ENCODE peak calls at places on chromosomes 6 and 20, in eight cellular contexts. J is esophagus muscularis mucosa, P is adrenal gland, F is uterus, X is transverse colon, H is esophagus squamous epithelium, Y is Peyer's patch, K is IMR-90. V is an unnamed sample. For H3K9me3, the result is how much of the 10 kb centered on the place peaks cover.

GRCh38 chr6:157531986-157532365 is 151.0 kb downstream of the ZDHHC14 start:
- DNase-seq in J (no peak), P (no peak), F (no peak), X (no peak), H (no peak), Y (peak), K (no peak), V (no peak)

GRCh38 chr6:31729979-31730630 is 1.0 kb upstream of the DDAH2 start:
- DNase-seq in J (peak), P (peak), F (peak), X (peak), H (no peak), Y (peak), K (peak), V (peak)

GRCh38 chr6:106553440-106553839 is 75.9 kb downstream of the RTN4IP1 start:
- DNase-seq in J (no peak), P (no peak), F (no peak), X (no peak), H (no peak), Y (no peak), K (no peak), V (no peak)

GRCh38 chr20:15767636-15768369 is 805.4 kb downstream of the KIF16B start:
- DNase-seq in J (no peak), P (no peak), F (no peak), X (no peak), H (no peak), Y (no peak), K (no peak), V (no peak)

GRCh38 chr6:684831-685636 is 7.9 kb downstream of the EXOC2 start:
- DNase-seq in J (no peak), P (no peak), F (no peak), X (no peak), H (no peak), Y (no peak), K (peak), V (no peak)

GRCh38 chr20:61654726-61655125 is 402.7 kb downstream of the CDH4 start:
- DNase-seq in J (no peak), P (no peak), F (no peak), X (no peak), H (no peak), Y (no peak), K (no peak), V (no peak)

GRCh38 chr20:41148956-41149355 is 11.6 kb downstream of the PLCG1 start:
- DNase-seq in J (no peak), P (no peak), F (no peak), X (no peak), H (no peak), Y (no peak), K (no peak), V (no peak)

GRCh38 chr6:43033874-43034273 is 12.5 kb downstream of the RRP36 start:
- DNase-seq in J (no peak), P (no peak), F (no peak), X (no peak), H (no peak), Y (no peak), K (no peak), V (no peak)

GRCh38 chr6:106163966-106164877 is 78.1 kb downstream of the PRDM1 start:
- DNase-seq in J (peak), P (peak), F (peak), X (peak), H (no peak), Y (peak), K (peak), V (peak)

GRCh38 chr6:90669846-90670245 is 83.0 kb upstream of the MAP3K7 start:
- DNase-seq in J (no peak), P (no peak), F (no peak), X (no peak), H (no peak), Y (no peak), K (no peak), V (no peak)

GRCh38 chr6:143505537-143505936 is 6.0 kb downstream of the FUCA2 start:
- DNase-seq in J (no peak), P (no peak), F (no peak), X (no peak), H (no peak), Y (no peak), K (no peak), V (no peak)

GRCh38 chr6:157236040-157236725 is 87.1 kb downstream of the TMEM242 start:
- DNase-seq in J (no peak), P (no peak), F (no peak), X (no peak), H (no peak), Y (peak), K (no peak), V (no peak)

GRCh38 chr6:44111434-44112417 is 15.5 kb downstream of the MRPL14 start:
- DNase-seq in J (no peak), P (no peak), F (no peak), X (no peak), H (no peak), Y (peak), K (no peak), V (no peak)

GRCh38 chr6:47111685-47112084 is 69.6 kb upstream of the ADGRF1 start:
- DNase-seq in J (no peak), P (no peak), F (no peak), X (peak), H (no peak), Y (peak), K (peak), V (no peak)

GRCh38 chr6:10759312-10759839 is 11.8 kb downstream of the TMEM14B start:
- DNase-seq in J (no peak), P (no peak), F (no peak), X (no peak), H (no peak), Y (no peak), K (peak), V (no peak)

GRCh38 chr6:8539446-8539845 is 104.1 kb upstream of the SLC35B3 start:
- DNase-seq in J (no peak), P (no peak), F (no peak), X (no peak), H (no peak), Y (no peak), K (no peak), V (no peak)

GRCh38 chr20:46801003-46801702 is 91.7 kb downstream of the SLC2A10 start:
- DNase-seq in J (no peak), P (no peak), F (no peak), X (no peak), H (no peak), Y (no peak), K (no peak), V (no peak)

GRCh38 chr6:111982681-111983080 is 71.2 kb upstream of the CCN6 start:
- DNase-seq in J (no peak), P (no peak), F (no peak), X (no peak), H (no peak), Y (no peak), K (no peak), V (no peak)

GRCh38 chr6:25105070-25105925 is 169.5 kb upstream of the RIPOR2 start:
- DNase-seq in J (no peak), P (no peak), F (no peak), X (no peak), H (no peak), Y (no peak), K (peak), V (no peak)
- H3K27ac ChIP-seq in J (no peak), P (peak), F (peak), X (no peak), H (peak), Y (no peak), K (no peak), V (no peak)

DNA sequence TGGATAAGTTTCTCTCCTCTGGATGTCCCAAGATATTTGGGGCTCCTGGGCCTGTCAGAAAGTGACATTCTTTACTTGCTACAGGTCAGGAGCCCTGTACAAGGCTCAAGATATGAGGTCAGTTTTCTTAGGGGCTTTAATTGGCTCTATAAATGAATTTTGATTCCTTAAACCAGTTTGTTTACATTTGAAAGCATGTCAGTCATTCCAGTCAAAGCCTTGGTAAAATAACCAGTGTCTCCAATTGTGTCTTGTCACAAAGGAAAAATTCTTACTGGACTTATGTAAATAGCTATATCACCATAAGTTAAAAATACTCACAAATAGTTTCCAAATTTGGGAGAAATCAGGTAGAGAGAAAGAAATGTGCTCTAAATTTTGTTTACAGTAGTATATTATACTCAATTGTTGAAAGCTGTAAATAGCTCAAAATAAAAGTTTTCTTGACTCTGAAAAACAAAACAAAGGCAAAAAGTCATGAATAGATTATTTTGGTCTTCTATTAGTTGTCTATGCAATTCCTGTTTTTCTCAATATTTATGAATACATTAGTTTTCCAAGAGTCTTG is 22.9 kb downstream of the RNF182 start:
- DNase-seq in J (no peak), P (no peak), F (no peak), X (no peak), H (no peak), Y (no peak), K (no peak), V (no peak)
- H3K9me3 ChIP-seq in J (under half), P (under half), F (under half), X (under half), H (under half), Y (under half), K (under half), V (under half)

DNA sequence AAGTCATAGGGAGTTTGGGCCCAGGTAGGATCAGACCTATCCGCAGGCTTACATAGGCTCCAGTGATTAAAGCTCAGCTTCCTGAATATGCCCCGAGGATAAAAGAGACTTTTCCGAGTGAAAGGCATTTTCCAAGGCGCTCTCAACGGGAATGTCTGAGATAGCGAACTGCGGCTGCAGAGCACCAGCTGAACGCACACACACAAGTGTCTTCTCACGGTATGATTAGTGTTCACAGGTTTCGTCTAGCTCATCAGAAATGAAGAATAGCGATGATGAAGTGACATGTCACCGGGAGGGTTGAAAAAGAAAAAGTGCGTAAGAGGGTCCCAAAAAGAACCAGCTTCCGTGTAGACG is 639 bp upstream of the CARMIL1 start:
- DNase-seq in J (no peak), P (no peak), F (no peak), X (no peak), H (no peak), Y (no peak), K (no peak), V (no peak)
- H3K27ac ChIP-seq in J (peak), P (peak), F (peak), X (peak), H (peak), Y (peak), K (no peak), V (no peak)

DNA sequence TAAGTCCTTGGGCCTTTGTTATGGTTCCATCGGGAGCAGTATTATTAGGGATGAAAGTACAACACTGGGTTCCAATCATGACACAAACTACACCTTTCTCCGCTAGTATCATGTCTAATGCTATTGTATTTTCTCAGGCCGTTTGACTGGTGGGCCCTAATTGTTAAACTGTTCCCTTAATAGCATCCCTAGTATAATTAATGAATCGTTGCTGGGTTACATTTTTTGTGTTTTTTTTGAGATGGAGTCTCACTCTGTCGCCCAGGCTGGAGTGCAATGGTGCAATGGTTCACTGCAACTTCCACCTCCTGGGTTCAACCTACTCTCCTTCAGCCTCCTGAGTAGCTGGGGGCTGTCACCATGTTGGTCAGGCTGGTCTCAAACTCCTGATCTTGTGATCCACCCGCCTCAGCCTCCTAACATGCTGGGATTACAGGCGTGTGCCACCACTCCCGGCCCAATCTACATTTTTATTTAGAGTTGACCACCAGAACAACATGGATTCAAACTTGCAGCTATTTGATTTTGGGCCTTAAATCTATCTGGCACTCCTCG is 4.1 kb upstream of the ZNFX1 start:
- DNase-seq in J (no peak), P (no peak), F (no peak), X (no peak), H (no peak), Y (no peak), K (no peak), V (no peak)
- H3K9me3 ChIP-seq in J (under half), P (under half), F (under half), X (under half), H (under half), Y (under half), K (under half), V (under half)

GRCh38 chr6:52423448-52423847 is 3.3 kb downstream of the EFHC1 start:
- DNase-seq in J (no peak), P (no peak), F (no peak), X (no peak), H (no peak), Y (no peak), K (no peak), V (no peak)
- H3K27ac ChIP-seq in J (no peak), P (no peak), F (peak), X (peak), H (peak), Y (no peak), K (peak), V (peak)

GRCh38 chr6:28188111-28188979 is 36.7 kb upstream of the ZSCAN9 start:
- DNase-seq in J (no peak), P (no peak), F (no peak), X (no peak), H (no peak), Y (no peak), K (no peak), V (no peak)
- H3K9me3 ChIP-seq in J (under half), P (under half), F (under half), X (half or more), H (under half), Y (under half), K (under half), V (under half)

DNA sequence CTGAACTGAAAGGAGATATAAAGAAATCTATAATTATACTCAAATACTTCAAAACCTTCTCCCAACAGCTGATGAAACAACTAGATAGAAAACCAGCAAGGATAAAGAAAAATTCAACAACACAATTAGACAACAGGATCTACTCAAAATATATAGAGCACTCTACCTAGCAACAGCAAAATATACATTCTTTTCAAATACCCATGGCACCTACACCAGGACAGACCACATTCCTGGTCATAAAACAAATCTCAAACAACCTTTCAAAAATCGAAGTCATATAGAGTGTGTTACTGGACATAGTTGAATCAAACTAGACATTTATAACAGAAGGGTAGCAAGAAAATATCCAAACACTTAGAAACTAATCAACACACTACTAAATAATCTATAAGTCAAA is 43.2 kb downstream of the RNF24 start:
- DNase-seq in J (no peak), P (no peak), F (no peak), X (no peak), H (no peak), Y (no peak), K (no peak), V (no peak)
- H3K27ac ChIP-seq in J (no peak), P (no peak), F (no peak), X (no peak), H (no peak), Y (no peak), K (no peak), V (no peak)